ENCODE peak calls at places on chromosomes 1 and 21, in five cellular contexts. M, T, J, F and W are unnamed samples.

GRCh38 chr1:92817986-92818764 is 13.7 kb upstream of the RPL5 start:
- DNase-seq in M (peak; percentile 20), T (peak; percentile 45), J (no peak), F (peak; percentile 62), W (no peak)

GRCh38 chr21:41627428-41627827 is 119.5 kb upstream of the TMPRSS2 start:
- DNase-seq in M (no peak), T (no peak), J (no peak), F (peak; percentile 13), W (no peak)

GRCh38 chr1:220684890-220685289 is 5.3 kb upstream of the C1orf115 start:
- DNase-seq in M (no peak), T (no peak), J (no peak), F (no peak), W (no peak)

GRCh38 chr1:11280719-11281376 is 7.8 kb downstream of the UBIAD1 start:
- DNase-seq in M (no peak), T (peak; percentile 23), J (no peak), F (no peak), W (no peak)

GRCh38 chr1:192445849-192446489 is 129.2 kb downstream of the RGS21 start:
- DNase-seq in M (peak; percentile 29), T (peak; percentile 50), J (no peak), F (peak; percentile 74), W (no peak)

GRCh38 chr1:924619-925323 is 1.0 kb downstream of the SAMD11 start:
- DNase-seq in M (peak; percentile 63), T (no peak), J (no peak), F (peak; percentile 20), W (no peak)

GRCh38 chr1:237032029-237032428 is 10.0 kb upstream of the RYR2 start:
- DNase-seq in M (no peak), T (no peak), J (no peak), F (no peak), W (no peak)

GRCh38 chr1:30684881-30685795 is 38.2 kb downstream of the MATN1 start:
- DNase-seq in M (peak; percentile 99), T (no peak), J (no peak), F (no peak), W (no peak)

GRCh38 chr1:157310401-157310800 is 172.2 kb upstream of the ETV3 start:
- DNase-seq in M (no peak), T (no peak), J (no peak), F (no peak), W (no peak)

GRCh38 chr1:19331262-19331878 is 19.2 kb downstream of the SLC66A1 start:
- DNase-seq in M (no peak), T (no peak), J (no peak), F (no peak), W (no peak)

GRCh38 chr1:2019571-2020309 is 595 bp downstream of the GABRD start:
- DNase-seq in M (peak; percentile 67), T (no peak), J (no peak), F (no peak), W (no peak)